ENCODE peak calls at places on chromosomes 16 and 17, in six cellular contexts. One of them, this sample, is unnamed.

GRCh38 chr16:55835578-55835977 is 2.7 kb upstream of the CES1 start:
- DNase-seq in endothelial cell of umbilical vein: no peak
- DNase-seq in K562: no peak
- DNase-seq in WTC11: no peak
- DNase-seq in H1: no peak
- DNase-seq in HepG2: peak
- DNase-seq in this sample: peak

GRCh38 chr17:41802961-41803682 is 8.6 kb downstream of the P3H4 start:
- DNase-seq in endothelial cell of umbilical vein: no peak
- DNase-seq in K562: no peak
- DNase-seq in WTC11: no peak
- DNase-seq in H1: no peak
- DNase-seq in HepG2: no peak
- DNase-seq in this sample: no peak

GRCh38 chr16:12195296-12195695 is 218.8 kb downstream of the SNX29 start:
- DNase-seq in endothelial cell of umbilical vein: no peak
- DNase-seq in K562: no peak
- DNase-seq in WTC11: no peak
- DNase-seq in H1: no peak
- DNase-seq in HepG2: no peak
- DNase-seq in this sample: no peak

GRCh38 chr17:18921912-18922451 is 30.0 kb upstream of the SLC5A10 start:
- DNase-seq in endothelial cell of umbilical vein: no peak
- DNase-seq in K562: peak
- DNase-seq in WTC11: no peak
- DNase-seq in H1: no peak
- DNase-seq in HepG2: no peak
- DNase-seq in this sample: peak

GRCh38 chr17:30573603-30574175 is 96.5 kb downstream of the GOSR1 start:
- DNase-seq in endothelial cell of umbilical vein: no peak
- DNase-seq in K562: no peak
- DNase-seq in WTC11: peak
- DNase-seq in H1: no peak
- DNase-seq in HepG2: no peak
- DNase-seq in this sample: no peak

GRCh38 chr17:33560165-33560564 is 267.1 kb upstream of the ASIC2 start:
- DNase-seq in endothelial cell of umbilical vein: peak
- DNase-seq in K562: no peak
- DNase-seq in WTC11: no peak
- DNase-seq in H1: no peak
- DNase-seq in HepG2: no peak
- DNase-seq in this sample: no peak

GRCh38 chr17:46201491-46201890 is 8.3 kb upstream of the KANSL1 start:
- DNase-seq in endothelial cell of umbilical vein: no peak
- DNase-seq in K562: no peak
- DNase-seq in WTC11: no peak
- DNase-seq in H1: no peak
- DNase-seq in HepG2: no peak
- DNase-seq in this sample: no peak

GRCh38 chr16:77637939-77638338 is 84.4 kb upstream of the NUDT7 start:
- DNase-seq in endothelial cell of umbilical vein: no peak
- DNase-seq in K562: no peak
- DNase-seq in WTC11: no peak
- DNase-seq in H1: no peak
- DNase-seq in HepG2: no peak
- DNase-seq in this sample: no peak

GRCh38 chr16:86259499-86259898 is 250.8 kb upstream of the FOXF1 start:
- DNase-seq in endothelial cell of umbilical vein: no peak
- DNase-seq in K562: no peak
- DNase-seq in WTC11: no peak
- DNase-seq in H1: no peak
- DNase-seq in HepG2: no peak
- DNase-seq in this sample: no peak

GRCh38 chr17:39602533-39603303 is 5.0 kb downstream of the NEUROD2 start:
- DNase-seq in endothelial cell of umbilical vein: no peak
- DNase-seq in K562: no peak
- DNase-seq in WTC11: no peak
- DNase-seq in H1: no peak
- DNase-seq in HepG2: no peak
- DNase-seq in this sample: no peak

DNA sequence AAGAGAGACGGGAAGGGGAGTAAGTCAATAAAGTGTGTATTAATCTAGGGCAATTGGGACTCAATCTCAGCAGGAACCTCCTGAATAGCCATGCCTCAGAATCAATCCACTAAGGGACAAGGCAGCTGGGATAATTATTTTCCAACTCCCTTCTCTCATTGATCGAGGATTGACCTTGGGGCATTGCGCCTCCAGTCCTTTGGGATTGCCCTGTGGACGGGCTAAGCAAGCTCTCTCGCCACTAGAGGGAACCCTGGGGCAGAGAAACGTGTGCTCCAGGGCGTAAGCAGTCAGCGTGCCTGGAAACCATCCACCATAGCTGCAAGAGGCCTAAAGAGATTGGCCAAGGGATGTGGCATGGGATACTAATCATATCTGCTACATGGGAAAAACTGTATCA is 53.9 kb upstream of the ERCC4 start:
- DNase-seq in endothelial cell of umbilical vein: peak
- DNase-seq in K562: peak
- DNase-seq in WTC11: peak
- DNase-seq in H1: peak
- DNase-seq in HepG2: peak
- DNase-seq in this sample: peak
- TF ChIP-seq JUN in endothelial cell of umbilical vein: no peak
- TF ChIP-seq JUN in K562: no peak
- TF ChIP-seq JUN in WTC11: no peak
- TF ChIP-seq JUN in H1: no peak
- TF ChIP-seq JUN in HepG2: no peak
- TF ChIP-seq JUN in this sample: no peak

DNA sequence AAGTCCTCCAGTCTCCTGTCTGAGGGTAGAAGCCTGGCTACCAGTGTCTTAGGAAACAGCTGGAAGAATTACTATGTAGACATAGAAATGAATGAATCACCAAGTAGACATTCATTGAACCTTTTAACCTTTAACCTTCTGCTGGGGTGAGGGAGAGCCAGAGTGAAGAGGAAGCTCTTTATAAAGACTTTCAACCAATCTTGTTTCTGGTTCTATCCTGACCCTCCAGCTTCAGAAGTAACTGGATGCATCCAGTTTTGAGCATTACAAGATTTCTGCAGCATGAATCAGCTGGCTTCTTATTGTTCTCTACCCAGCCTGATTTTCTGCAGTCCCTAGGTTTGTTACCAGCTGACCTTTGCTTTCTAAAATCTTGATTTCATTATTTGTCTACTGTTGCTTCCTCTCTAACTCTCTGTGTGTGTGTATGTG is 8.5 kb downstream of the TEKT1 start:
- DNase-seq in endothelial cell of umbilical vein: peak
- DNase-seq in K562: no peak
- DNase-seq in WTC11: no peak
- DNase-seq in H1: no peak
- DNase-seq in HepG2: no peak
- DNase-seq in this sample: no peak
- TF ChIP-seq JUN in endothelial cell of umbilical vein: peak
- TF ChIP-seq JUN in K562: no peak
- TF ChIP-seq JUN in WTC11: no peak
- TF ChIP-seq JUN in H1: no peak
- TF ChIP-seq JUN in HepG2: no peak
- TF ChIP-seq JUN in this sample: no peak

DNA sequence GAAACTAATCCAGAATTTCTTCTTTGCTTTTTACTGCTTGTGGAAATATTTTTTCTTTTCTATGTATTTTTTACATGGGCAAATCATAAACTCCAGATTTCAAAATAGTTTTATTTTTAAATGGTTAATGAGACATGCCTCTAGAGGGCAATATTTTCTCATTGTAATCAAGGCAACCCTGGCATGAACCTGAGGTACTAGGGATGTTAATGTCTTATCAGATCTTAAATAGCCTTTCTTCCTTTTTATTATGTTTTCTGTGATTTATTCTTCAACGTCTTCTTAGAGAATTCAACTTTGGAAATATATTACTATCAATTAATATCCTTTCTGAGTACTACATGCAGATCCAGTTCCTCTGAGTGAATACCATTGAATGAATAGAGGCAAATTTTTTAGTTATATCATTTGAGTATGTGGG is 324.7 kb downstream of the BCAS3 start:
- DNase-seq in endothelial cell of umbilical vein: peak
- DNase-seq in K562: peak
- DNase-seq in WTC11: no peak
- DNase-seq in H1: no peak
- DNase-seq in HepG2: peak
- DNase-seq in this sample: peak
- TF ChIP-seq JUN in endothelial cell of umbilical vein: no peak
- TF ChIP-seq JUN in K562: no peak
- TF ChIP-seq JUN in WTC11: no peak
- TF ChIP-seq JUN in H1: no peak
- TF ChIP-seq JUN in HepG2: no peak
- TF ChIP-seq JUN in this sample: no peak

GRCh38 chr17:31750578-31750977 is 108.5 kb downstream of the COPRS start:
- DNase-seq in endothelial cell of umbilical vein: no peak
- DNase-seq in K562: no peak
- DNase-seq in WTC11: no peak
- DNase-seq in H1: no peak
- DNase-seq in HepG2: no peak
- DNase-seq in this sample: no peak

GRCh38 chr17:31745964-31746650 is 112.9 kb downstream of the COPRS start:
- DNase-seq in endothelial cell of umbilical vein: peak
- DNase-seq in K562: no peak
- DNase-seq in WTC11: no peak
- DNase-seq in H1: no peak
- DNase-seq in HepG2: no peak
- DNase-seq in this sample: no peak

GRCh38 chr17:31744541-31744951 is 114.5 kb downstream of the COPRS start:
- DNase-seq in endothelial cell of umbilical vein: no peak
- DNase-seq in K562: no peak
- DNase-seq in WTC11: no peak
- DNase-seq in H1: no peak
- DNase-seq in HepG2: no peak
- DNase-seq in this sample: no peak

GRCh38 chr17:31743767-31744166 is 115.3 kb downstream of the COPRS start:
- DNase-seq in endothelial cell of umbilical vein: no peak
- DNase-seq in K562: no peak
- DNase-seq in WTC11: peak
- DNase-seq in H1: no peak
- DNase-seq in HepG2: no peak
- DNase-seq in this sample: no peak

GRCh38 chr17:31746884-31747495 is 112.1 kb downstream of the COPRS start:
- DNase-seq in endothelial cell of umbilical vein: no peak
- DNase-seq in K562: no peak
- DNase-seq in WTC11: no peak
- DNase-seq in H1: no peak
- DNase-seq in HepG2: no peak
- DNase-seq in this sample: no peak
- TF ChIP-seq JUN in endothelial cell of umbilical vein: no peak
- TF ChIP-seq JUN in K562: no peak
- TF ChIP-seq JUN in WTC11: no peak
- TF ChIP-seq JUN in H1: no peak
- TF ChIP-seq JUN in HepG2: no peak
- TF ChIP-seq JUN in this sample: no peak

GRCh38 chr17:27464431-27464830 is 8.2 kb downstream of the KSR1 start:
- DNase-seq in endothelial cell of umbilical vein: no peak
- DNase-seq in K562: no peak
- DNase-seq in WTC11: no peak
- DNase-seq in H1: no peak
- DNase-seq in HepG2: no peak
- DNase-seq in this sample: no peak
- TF ChIP-seq JUN in endothelial cell of umbilical vein: no peak
- TF ChIP-seq JUN in K562: no peak
- TF ChIP-seq JUN in WTC11: no peak
- TF ChIP-seq JUN in H1: no peak
- TF ChIP-seq JUN in HepG2: no peak
- TF ChIP-seq JUN in this sample: no peak

DNA sequence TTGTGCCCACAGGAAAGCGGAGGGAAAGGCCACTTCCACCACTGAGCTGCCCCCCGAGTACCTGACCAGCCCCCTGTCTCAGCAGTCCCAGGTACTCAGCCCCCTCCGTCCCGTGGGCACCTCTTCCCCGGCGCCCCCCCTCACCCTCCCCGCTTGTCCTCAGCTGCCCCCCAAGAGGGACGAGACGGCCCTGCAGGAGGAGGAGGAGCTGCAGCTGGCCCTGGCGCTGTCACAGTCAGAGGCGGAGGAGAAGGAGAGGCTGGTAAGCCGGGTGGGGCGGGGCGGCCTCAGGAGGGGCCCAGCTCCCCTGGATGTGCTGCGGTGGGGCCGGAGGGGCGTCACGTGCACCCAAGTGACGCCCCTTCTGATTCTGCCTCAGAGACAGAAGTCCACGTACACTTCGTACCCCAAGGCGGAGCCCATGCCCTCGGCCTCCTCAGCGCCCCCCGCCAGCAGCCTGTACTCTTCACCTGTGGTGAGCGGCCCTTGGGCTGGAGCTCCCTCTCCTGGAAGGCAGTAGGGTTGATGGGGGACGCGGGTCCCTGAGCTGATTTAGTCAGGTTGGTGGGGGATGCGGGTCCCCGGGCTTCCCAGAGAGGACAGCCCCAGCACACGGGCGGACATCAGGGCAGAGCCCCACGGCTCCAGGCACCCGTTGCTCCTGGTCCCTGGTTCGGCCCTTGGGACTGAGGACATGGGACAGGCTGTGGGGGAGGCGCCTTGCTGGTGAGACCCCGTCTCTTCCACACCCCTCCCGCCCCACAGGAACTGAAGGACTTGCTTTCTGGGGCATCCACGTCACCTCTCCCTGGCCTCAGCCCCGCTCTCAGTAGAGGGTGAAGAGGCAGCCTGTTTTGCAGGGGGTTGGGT is 9.4 kb upstream of the MRPL12 start:
- DNase-seq in endothelial cell of umbilical vein: no peak
- DNase-seq in K562: no peak
- DNase-seq in WTC11: peak
- DNase-seq in H1: no peak
- DNase-seq in HepG2: no peak
- DNase-seq in this sample: no peak
- TF ChIP-seq JUN in endothelial cell of umbilical vein: no peak
- TF ChIP-seq JUN in K562: no peak
- TF ChIP-seq JUN in WTC11: no peak
- TF ChIP-seq JUN in H1: no peak
- TF ChIP-seq JUN in HepG2: no peak
- TF ChIP-seq JUN in this sample: no peak

GRCh38 chr17:7019406-7019805 is 3.4 kb upstream of the BCL6B start:
- DNase-seq in endothelial cell of umbilical vein: no peak
- DNase-seq in K562: no peak
- DNase-seq in WTC11: no peak
- DNase-seq in H1: no peak
- DNase-seq in HepG2: no peak
- DNase-seq in this sample: no peak
- TF ChIP-seq JUN in endothelial cell of umbilical vein: no peak
- TF ChIP-seq JUN in K562: no peak
- TF ChIP-seq JUN in WTC11: no peak
- TF ChIP-seq JUN in H1: no peak
- TF ChIP-seq JUN in HepG2: no peak
- TF ChIP-seq JUN in this sample: no peak

This sample was measured in A549.